ENCODE peak calls at places on chromosomes 1 and 21, in seven cellular contexts. R is mammary epithelial cell; N is PC-9; C is psoas muscle; D is body of pancreas; H is brain microvascular endothelial cell; K is CD8-positive, alpha-beta T cell. Y is an unnamed sample.

GRCh38 chr1:208252126-208252853 is 8.1 kb upstream of the PLXNA2 start:
- DNase-seq in N (no peak), D (no peak), K (no peak), C (peak), R (no peak), H (no peak), Y (peak)

GRCh38 chr1:93955765-93956164 is 46.5 kb upstream of the GCLM start:
- DNase-seq in R (no peak), N (no peak), K (no peak), C (no peak), D (no peak), H (no peak), Y (no peak)

GRCh38 chr1:3954391-3955160 is 54.5 kb upstream of the C1orf174 start:
- DNase-seq in H (no peak), R (no peak), D (no peak), K (no peak), N (no peak), C (no peak), Y (no peak)

GRCh38 chr1:26373281-26373680 is 731 bp upstream of the ZNF683 start:
- DNase-seq in D (no peak), C (no peak), K (no peak), R (no peak), N (no peak), H (no peak), Y (no peak)

GRCh38 chr1:58331156-58331555 is 215.4 kb downstream of the OMA1 start:
- DNase-seq in H (no peak), D (no peak), K (no peak), N (no peak), R (no peak), C (no peak), Y (no peak)

GRCh38 chr1:30877205-30877912 is 31.2 kb downstream of the SDC3 start:
- DNase-seq in R (peak), D (peak), H (peak), N (no peak), C (peak), K (no peak), Y (peak)

GRCh38 chr1:207336559-207337467 is 15.3 kb downstream of the CD55 start:
- DNase-seq in H (peak), C (no peak), N (peak), D (no peak), R (peak), K (no peak), Y (peak)

GRCh38 chr21:16651956-16652355 is 860.9 kb upstream of the CXADR start:
- DNase-seq in R (no peak), D (no peak), H (no peak), K (no peak), N (no peak), C (no peak), Y (no peak)

GRCh38 chr1:16324456-16324890 is 27.8 kb downstream of the FBXO42 start:
- DNase-seq in H (peak), C (peak), D (peak), K (no peak), N (peak), R (peak), Y (peak)

GRCh38 chr1:30522031-30523004 is 201.1 kb downstream of the MATN1 start:
- DNase-seq in H (no peak), C (peak), D (peak), N (no peak), K (no peak), R (peak), Y (no peak)

GRCh38 chr1:218887141-218887925 is 286.3 kb upstream of the LYPLAL1 start:
- DNase-seq in H (no peak), N (no peak), C (no peak), D (no peak), R (peak), K (no peak), Y (peak)

GRCh38 chr1:157348538-157349480 is 203.5 kb downstream of the FCRL5 start:
- DNase-seq in D (no peak), C (no peak), K (no peak), N (no peak), R (no peak), H (no peak), Y (no peak)

GRCh38 chr1:236904874-236905741 is 99.1 kb downstream of the MT1HL1 start:
- DNase-seq in H (peak), K (no peak), R (peak), N (peak), D (no peak), C (peak), Y (peak)

GRCh38 chr1:227092054-227092453 is 152.0 kb downstream of the COQ8A start:
- DNase-seq in H (no peak), C (no peak), D (no peak), R (peak), N (no peak), K (no peak), Y (no peak)

GRCh38 chr1:197595244-197595904 is 179.9 kb downstream of the DENND1B start:
- DNase-seq in C (no peak), H (no peak), N (no peak), K (no peak), R (no peak), D (no peak), Y (no peak)

GRCh38 chr1:211648980-211649934 is 26.2 kb downstream of the NEK2 start:
- DNase-seq in C (peak), K (no peak), N (no peak), D (peak), H (no peak), R (no peak), Y (no peak)

GRCh38 chr1:236059011-236059410 is 5.9 kb downstream of the NID1 start:
- DNase-seq in K (no peak), D (no peak), R (no peak), C (no peak), H (no peak), N (no peak), Y (no peak)

GRCh38 chr1:235018720-235019444 is 109.8 kb downstream of the TOMM20 start:
- DNase-seq in K (no peak), N (no peak), H (no peak), D (no peak), C (no peak), R (no peak), Y (no peak)

GRCh38 chr1:208587110-208587509 is 342.9 kb upstream of the PLXNA2 start:
- DNase-seq in N (no peak), R (no peak), C (no peak), D (no peak), H (no peak), K (no peak), Y (no peak)

GRCh38 chr1:167482184-167482583 is 36.1 kb downstream of the CD247 start:
- DNase-seq in C (no peak), N (no peak), R (no peak), K (no peak), H (no peak), D (no peak), Y (no peak)

GRCh38 chr1:246683521-246683920 is 40.7 kb upstream of the SCCPDH start:
- DNase-seq in R (no peak), D (no peak), H (no peak), C (no peak), N (no peak), K (no peak), Y (no peak)

GRCh38 chr1:61853545-61853944 is 111.3 kb downstream of the PATJ start:
- DNase-seq in K (no peak), H (no peak), R (no peak), N (no peak), C (no peak), D (no peak), Y (no peak)

GRCh38 chr1:113694910-113695309 is 64.4 kb downstream of the PHTF1 start:
- DNase-seq in R (no peak), K (no peak), C (no peak), H (no peak), N (no peak), D (no peak), Y (no peak)

GRCh38 chr1:2821373-2821955 is 20.0 kb upstream of the TTC34 start:
- DNase-seq in D (no peak), H (no peak), C (peak), N (no peak), R (no peak), K (no peak), Y (no peak)

GRCh38 chr1:37890378-37891014 is 31.1 kb upstream of the MTF1 start:
- DNase-seq in D (no peak), C (no peak), R (peak), N (peak), H (peak), K (no peak), Y (peak)

GRCh38 chr1:47023268-47024137 is at the start of gene CYP4X1:
- DNase-seq in R (no peak), H (no peak), C (peak), N (no peak), K (no peak), D (peak), Y (no peak)

GRCh38 chr1:7590426-7590790 is 180.7 kb upstream of the VAMP3 start:
- DNase-seq in R (no peak), H (no peak), D (no peak), C (no peak), N (no peak), K (no peak), Y (no peak)

GRCh38 chr21:42021751-42022430 is 11.7 kb upstream of the ZBTB21 start:
- DNase-seq in C (no peak), H (peak), R (no peak), N (no peak), D (peak), K (no peak), Y (no peak)

GRCh38 chr1:58089898-58090535 is 456.5 kb downstream of the OMA1 start:
- DNase-seq in R (no peak), C (no peak), K (no peak), N (no peak), H (no peak), D (no peak), Y (no peak)

GRCh38 chr1:193427524-193427923 is 241.1 kb upstream of the B3GALT2 start:
- DNase-seq in R (no peak), N (no peak), D (no peak), C (no peak), K (no peak), H (peak), Y (no peak)

GRCh38 chr1:3727042-3727824 is 25.0 kb upstream of the CCDC27 start:
- DNase-seq in H (no peak), D (no peak), C (no peak), R (no peak), N (no peak), K (no peak), Y (no peak)

GRCh38 chr21:36015096-36015495 is 45.2 kb downstream of the SETD4 start:
- DNase-seq in D (no peak), C (no peak), R (no peak), H (no peak), K (no peak), N (no peak), Y (no peak)

GRCh38 chr1:43366179-43366578 is 1.6 kb downstream of the ELOVL1 start:
- DNase-seq in R (peak), D (peak), N (peak), H (no peak), K (no peak), C (no peak), Y (peak)

GRCh38 chr1:65422241-65423203 is 2.1 kb downstream of the LEPR start:
- DNase-seq in K (no peak), N (no peak), D (no peak), R (peak), H (peak), C (no peak), Y (no peak)

GRCh38 chr1:183022202-183023145 is 746 bp upstream of the LAMC1 start:
- DNase-seq in H (peak), R (peak), D (peak), N (peak), K (no peak), C (peak), Y (peak)

GRCh38 chr1:25954371-25954938 is 43.4 kb downstream of the PAFAH2 start:
- DNase-seq in N (no peak), C (no peak), R (peak), D (no peak), K (no peak), H (no peak), Y (no peak)

GRCh38 chr1:62906428-62906886 is 122.5 kb downstream of the ATG4C start:
- DNase-seq in H (peak), D (no peak), N (no peak), R (no peak), K (no peak), C (no peak), Y (no peak)

DNA sequence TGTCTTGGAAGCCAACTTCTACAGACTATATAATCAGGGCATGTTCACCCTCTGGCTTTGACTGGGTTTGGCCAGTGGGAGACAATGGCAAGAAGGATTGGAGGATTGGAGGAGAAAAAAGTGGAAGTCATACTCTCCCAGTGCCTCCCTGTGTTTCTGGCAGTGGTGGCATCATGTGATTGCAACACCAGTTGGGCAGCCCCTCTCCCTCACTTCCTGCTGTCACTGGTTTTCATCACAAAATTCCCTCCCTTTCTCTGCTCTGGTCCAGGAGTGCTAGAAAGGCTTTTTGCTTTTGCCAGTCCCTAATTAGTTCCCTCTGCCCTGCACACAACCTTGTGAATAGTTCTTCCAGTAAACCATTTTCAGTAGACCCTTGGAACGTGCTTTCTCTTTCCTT is 3.7 kb upstream of the QSOX1 start:
- DNase-seq in H (no peak), K (no peak), C (no peak), N (no peak), D (no peak), R (no peak), Y (no peak)
- H3K27ac ChIP-seq in H (peak), K (no peak), C (no peak), N (peak), D (no peak), R (no peak), Y (peak)

GRCh38 chr1:84253041-84253440 is 48.5 kb upstream of the SAMD13 start:
- DNase-seq in N (no peak), K (no peak), D (no peak), R (no peak), H (peak), C (no peak), Y (no peak)
- TF ChIP-seq CTCF in N (no peak), K (no peak), D (no peak), R (no peak), H (no peak), C (no peak), Y (no peak)

DNA sequence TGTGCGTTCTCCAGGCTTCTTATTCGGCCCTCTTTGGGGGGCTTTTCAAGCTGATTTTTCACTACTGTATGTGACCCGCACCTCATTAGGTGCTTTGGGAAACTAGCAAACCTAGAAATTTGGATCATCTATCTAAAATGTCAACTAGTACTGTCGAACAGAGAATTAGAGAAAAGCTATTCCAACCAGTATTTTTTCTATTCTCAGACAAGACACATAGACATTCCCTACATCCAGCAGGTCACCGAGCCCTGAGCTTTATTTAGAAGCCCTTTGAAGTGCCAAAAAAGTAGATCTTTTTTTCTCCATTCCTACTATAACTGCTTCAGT is 301 bp upstream of the SSR2 start:
- DNase-seq in R (no peak), D (no peak), K (no peak), C (no peak), N (no peak), H (no peak), Y (no peak)
- H3K27ac ChIP-seq in R (no peak), D (peak), K (peak), C (peak), N (no peak), H (no peak), Y (peak)

GRCh38 chr21:27759820-27760219 is 792.9 kb upstream of the ADAMTS5 start:
- DNase-seq in C (no peak), H (no peak), D (no peak), N (no peak), R (no peak), K (no peak), Y (no peak)
- TF ChIP-seq CTCF in C (no peak), H (peak), D (no peak), N (no peak), R (no peak), K (no peak), Y (no peak)

DNA sequence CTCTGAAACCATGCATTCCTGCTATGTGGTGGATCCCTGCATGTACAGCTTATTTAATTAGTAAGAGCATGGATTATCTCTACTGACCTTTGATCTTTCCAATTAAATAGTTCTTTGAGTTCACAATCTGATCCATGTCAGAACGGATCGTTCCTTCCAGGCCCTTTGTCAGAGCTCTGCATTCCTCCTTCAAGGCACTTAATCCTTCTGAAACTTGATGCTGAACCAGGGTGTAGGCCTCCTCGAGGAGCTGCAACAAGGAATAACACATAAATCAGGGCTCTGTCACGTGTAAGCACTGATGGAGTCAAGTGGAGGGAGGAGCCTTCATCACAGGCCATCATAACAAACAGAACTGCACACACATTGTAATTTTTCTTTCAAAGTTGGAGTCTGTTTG is 68.4 kb upstream of the EDEM3 start:
- DNase-seq in N (no peak), K (no peak), D (no peak), C (no peak), H (no peak), R (no peak), Y (no peak)
- H3K27ac ChIP-seq in N (no peak), K (no peak), D (peak), C (peak), H (no peak), R (no peak), Y (no peak)

GRCh38 chr1:212677573-212677972 is 22.1 kb downstream of the BATF3 start:
- DNase-seq in R (no peak), N (no peak), H (no peak), C (no peak), K (no peak), D (no peak), Y (no peak)
- TF ChIP-seq CTCF in R (no peak), N (no peak), H (no peak), C (no peak), K (no peak), D (no peak), Y (no peak)

GRCh38 chr1:153343040-153343681 is 5.5 kb downstream of the PGLYRP4 start:
- DNase-seq in K (no peak), C (no peak), D (no peak), H (no peak), R (peak), N (peak), Y (no peak)
- H3K27ac ChIP-seq in K (no peak), C (no peak), D (peak), H (no peak), R (no peak), N (no peak), Y (no peak)